ENCODE peak calls at places on chromosomes 7 and 10, in seven cellular contexts. A, H, K, W, L, J and P are unnamed samples.
A peak's percentile ranks its signal among the peaks of the same experiment; 100 is the strongest.

GRCh38 chr10:27908231-27908630 is 90.6 kb downstream of the ODAD2 start:
- DNase-seq in K (no peak), L (no peak), J (no peak), W (no peak), H (no peak), A (no peak), P (no peak)

GRCh38 chr7:95435422-95435780 is 573 bp upstream of the PON2 start:
- DNase-seq in W (no peak), L (peak; percentile 15), H (no peak), J (no peak), K (no peak), A (no peak), P (no peak)

GRCh38 chr10:78552261-78552811 is 516.4 kb upstream of the ZMIZ1 start:
- DNase-seq in H (no peak), K (no peak), J (no peak), L (peak; percentile 94), W (peak; percentile 82), A (peak; percentile 51), P (no peak)

GRCh38 chr10:128627811-128628210 is 501.6 kb upstream of the MKI67 start:
- DNase-seq in J (no peak), W (no peak), L (no peak), K (no peak), H (no peak), A (no peak), P (no peak)

GRCh38 chr7:152565731-152566130 is 110.2 kb downstream of the XRCC2 start:
- DNase-seq in W (no peak), A (no peak), J (no peak), L (no peak), H (peak; percentile 46), K (no peak), P (no peak)

GRCh38 chr10:103592186-103593021 is 98.9 kb downstream of the NEURL1 start:
- DNase-seq in J (peak; percentile 56), H (no peak), K (peak; percentile 51), L (peak; percentile 69), A (peak; percentile 39), W (peak; percentile 41), P (no peak)

GRCh38 chr10:224571-224970 is 89.3 kb downstream of the ZMYND11 start:
- DNase-seq in W (no peak), H (no peak), J (no peak), L (no peak), A (no peak), K (no peak), P (no peak)

GRCh38 chr7:29854257-29854938 is 48.1 kb downstream of the WIPF3 start:
- DNase-seq in K (peak; percentile 63), W (no peak), J (no peak), A (peak; percentile 29), H (peak; percentile 32), L (no peak), P (no peak)

GRCh38 chr7:100563809-100564400 is 9.8 kb downstream of the SAP25 start:
- DNase-seq in L (peak; percentile 84), A (peak; percentile 75), K (peak; percentile 68), J (peak; percentile 61), W (peak; percentile 90), H (peak; percentile 97), P (peak; percentile 87)

GRCh38 chr10:124225468-124226270 is 132.3 kb upstream of the CHST15 start:
- DNase-seq in J (no peak), A (no peak), H (no peak), W (no peak), K (no peak), L (no peak), P (no peak)

GRCh38 chr10:124025638-124026336 is 67.6 kb downstream of the CHST15 start:
- DNase-seq in L (no peak), A (peak; percentile 32), W (no peak), H (no peak), K (peak; percentile 38), J (peak; percentile 38), P (peak; percentile 15)

GRCh38 chr10:2077231-2077630 is 339.9 kb upstream of the ADARB2 start:
- DNase-seq in K (no peak), L (no peak), J (no peak), A (no peak), H (no peak), W (no peak), P (no peak)

GRCh38 chr7:35624299-35625186 is 70.4 kb downstream of the HERPUD2 start:
- DNase-seq in H (no peak), L (no peak), J (peak; percentile 47), A (peak; percentile 59), W (peak; percentile 57), K (peak; percentile 56), P (no peak)

GRCh38 chr10:119103241-119103640 is 672 bp upstream of the DENND10 start:
- DNase-seq in H (no peak), J (no peak), L (no peak), A (no peak), K (no peak), W (no peak), P (no peak)

GRCh38 chr10:133162910-133163856 is 3.2 kb downstream of the KNDC1 start:
- DNase-seq in A (no peak), L (no peak), J (no peak), H (no peak), W (no peak), K (no peak), P (no peak)

GRCh38 chr10:77146937-77147336 is 490.7 kb downstream of the KCNMA1 start:
- DNase-seq in K (no peak), J (no peak), H (no peak), W (no peak), L (no peak), A (no peak), P (no peak)

DNA sequence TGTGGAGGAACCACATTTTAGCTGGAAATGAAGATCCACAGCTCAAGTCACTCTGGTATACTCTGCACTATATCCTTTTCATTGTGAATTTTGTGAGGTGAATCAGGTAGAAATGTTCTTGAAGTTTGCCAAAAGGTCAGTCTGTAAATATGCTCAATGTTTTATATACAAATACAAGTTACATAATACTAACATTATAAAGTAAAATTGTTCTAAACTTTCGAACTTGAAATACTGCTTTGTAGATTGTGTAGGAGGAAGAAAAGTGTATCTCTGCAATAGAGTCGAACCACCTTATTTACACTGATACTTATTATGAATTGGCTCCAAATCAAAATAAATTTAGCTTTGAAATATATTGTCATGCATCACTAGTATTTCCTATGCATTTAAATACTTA is 7.0 kb downstream of the MIOS start:
- DNase-seq in A (no peak), L (no peak), H (no peak), J (no peak), K (no peak), W (no peak), P (no peak)
- H3K4me3 ChIP-seq in A (no peak overlapping the region), L (no peak overlapping the region), H (no peak overlapping the region), J (no peak overlapping the region), K (no peak overlapping the region), W (no peak overlapping the region), P (no peak overlapping the region)

DNA sequence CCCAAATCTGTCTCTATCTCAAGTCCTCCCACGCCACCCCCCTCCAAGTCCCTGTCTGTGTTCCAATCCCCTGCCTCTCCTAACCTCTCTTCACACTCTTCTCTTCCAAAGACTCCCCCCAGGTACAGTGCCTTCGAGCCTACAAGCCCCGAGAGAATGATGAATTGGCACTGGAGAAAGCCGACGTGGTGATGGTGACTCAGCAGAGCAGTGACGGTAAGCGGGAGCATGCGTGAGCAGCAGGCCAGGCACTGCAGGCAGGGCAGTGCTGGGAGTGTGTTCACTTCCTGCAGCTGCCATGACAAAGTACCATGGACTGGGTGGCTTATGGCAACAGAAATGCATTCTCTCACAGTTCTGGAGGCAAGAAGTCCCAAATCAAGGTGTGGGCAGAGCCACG is 23.4 kb downstream of the ARHGEF5 start:
- DNase-seq in L (no peak), K (no peak), A (no peak), J (no peak), H (peak; percentile 42), W (no peak), P (no peak)
- H3K4me3 ChIP-seq in L (no peak overlapping the region), K (no peak overlapping the region), A (no peak overlapping the region), J (no peak overlapping the region), H (no peak overlapping the region), W (no peak overlapping the region), P (no peak overlapping the region)

GRCh38 chr10:110684800-110685446 is 40.8 kb downstream of the RBM20 start:
- DNase-seq in A (no peak), W (no peak), K (no peak), L (no peak), H (no peak), J (no peak), P (no peak)
- H3K4me3 ChIP-seq in A (no peak overlapping the region), W (no peak overlapping the region), K (no peak overlapping the region), L (no peak overlapping the region), H (no peak overlapping the region), J (no peak overlapping the region), P (no peak overlapping the region)

GRCh38 chr7:129434172-129434845 is at the start of gene STRIP2:
- DNase-seq in W (peak; percentile 97), K (peak; percentile 82), A (peak; percentile 69), L (peak; percentile 86), H (peak; percentile 98), J (peak; percentile 70), P (peak; percentile 91)

GRCh38 chr7:129433823-129434171 is 435 bp upstream of the STRIP2 start:
- DNase-seq in J (peak; percentile 52), H (no peak), A (no peak), K (peak; percentile 54), W (no peak), L (no peak), P (no peak)

GRCh38 chr7:129434846-129435318 is 650 bp downstream of the STRIP2 start:
- DNase-seq in L (no peak), W (peak; percentile 21), H (no peak), A (peak; percentile 26), K (no peak), J (no peak), P (peak; percentile 7)

GRCh38 chr7:129436335-129436923 is 2.2 kb downstream of the STRIP2 start:
- DNase-seq in L (no peak), H (no peak), K (peak; percentile 34), J (no peak), W (no peak), A (no peak), P (no peak)

DNA sequence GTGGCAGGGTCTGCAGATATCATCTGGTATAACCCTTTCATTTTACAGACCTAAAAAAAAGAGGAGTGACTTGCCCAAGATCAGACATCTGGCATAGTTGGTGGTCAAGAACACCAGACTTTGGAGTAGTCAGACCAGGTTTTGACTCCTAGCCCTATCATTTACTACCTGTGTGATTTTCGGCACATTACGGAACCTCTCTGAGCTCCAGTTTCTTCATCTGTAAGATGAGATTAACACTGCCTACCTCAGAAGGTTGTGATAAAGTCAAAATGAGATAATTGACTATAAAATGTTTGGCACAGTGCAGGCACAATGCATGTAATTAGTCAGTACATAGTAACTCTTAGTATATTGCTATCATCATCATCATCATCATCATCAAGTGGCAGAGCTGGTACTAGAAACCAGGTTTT is 1.2 kb downstream of the STRIP2 start:
- DNase-seq in L (no peak), H (no peak), K (no peak), J (no peak), A (no peak), W (no peak), P (no peak)
- H3K4me3 ChIP-seq in L (no peak overlapping the region), H (peak overlapping the region; percentile 50), K (peak overlapping the region; percentile 77), J (peak overlapping the region; percentile 85), A (peak overlapping the region; percentile 81), W (peak overlapping the region; percentile 84), P (no peak overlapping the region)

GRCh38 chr10:74153676-74154075 is 2.7 kb downstream of the ADK start:
- DNase-seq in H (no peak), A (no peak), K (no peak), J (no peak), W (no peak), L (no peak), P (no peak)
- H3K4me3 ChIP-seq in H (no peak overlapping the region), A (no peak overlapping the region), K (peak overlapping the region; percentile 69), J (no peak overlapping the region), W (no peak overlapping the region), L (no peak overlapping the region), P (no peak overlapping the region)